ENCODE peak calls at places on chromosomes 11 and 22, in eight cellular contexts. One of them, this sample, is unnamed.

GRCh38 chr11:116507016-116507415 is 265.8 kb downstream of the BUD13 start:
- DNase-seq in astrocyte of the cerebellum: no peak
- DNase-seq in progenitor cell of endocrine pancreas: no peak
- DNase-seq in PC-3: no peak
- DNase-seq in transverse colon: no peak
- DNase-seq in fibroblast of the aortic adventitia: no peak
- DNase-seq in upper lobe of right lung: no peak
- DNase-seq in GM12865: no peak
- DNase-seq in this sample: peak; percentile 17

GRCh38 chr11:44727114-44727372 is 281 bp downstream of the TSPAN18 start:
- DNase-seq in astrocyte of the cerebellum: no peak
- DNase-seq in transverse colon: no peak
- DNase-seq in GM12865: no peak
- DNase-seq in PC-3: no peak
- DNase-seq in upper lobe of right lung: no peak
- DNase-seq in fibroblast of the aortic adventitia: no peak
- DNase-seq in progenitor cell of endocrine pancreas: no peak
- DNase-seq in this sample: peak; percentile 46

GRCh38 chr11:9260182-9261146 is 4.7 kb downstream of the DENND5A start:
- DNase-seq in upper lobe of right lung: no peak
- DNase-seq in astrocyte of the cerebellum: no peak
- DNase-seq in fibroblast of the aortic adventitia: no peak
- DNase-seq in PC-3: no peak
- DNase-seq in GM12865: peak; percentile 66
- DNase-seq in progenitor cell of endocrine pancreas: no peak
- DNase-seq in transverse colon: no peak
- DNase-seq in this sample: no peak

GRCh38 chr11:12411806-12412727 is 34.7 kb downstream of the PARVA start:
- DNase-seq in astrocyte of the cerebellum: peak; percentile 73
- DNase-seq in fibroblast of the aortic adventitia: peak; percentile 95
- DNase-seq in PC-3: peak; percentile 79
- DNase-seq in transverse colon: peak; percentile 69
- DNase-seq in upper lobe of right lung: no peak
- DNase-seq in GM12865: peak; percentile 62
- DNase-seq in progenitor cell of endocrine pancreas: peak; percentile 59
- DNase-seq in this sample: peak; percentile 82

GRCh38 chr11:92852946-92853345 is 116.5 kb upstream of the MTNR1B start:
- DNase-seq in transverse colon: peak; percentile 75
- DNase-seq in PC-3: no peak
- DNase-seq in fibroblast of the aortic adventitia: no peak
- DNase-seq in astrocyte of the cerebellum: no peak
- DNase-seq in progenitor cell of endocrine pancreas: no peak
- DNase-seq in GM12865: no peak
- DNase-seq in upper lobe of right lung: peak; percentile 64
- DNase-seq in this sample: no peak

GRCh38 chr22:17980638-17981051 is 43.7 kb downstream of the MICAL3 start:
- DNase-seq in transverse colon: peak; percentile 81
- DNase-seq in GM12865: peak; percentile 58
- DNase-seq in fibroblast of the aortic adventitia: no peak
- DNase-seq in PC-3: no peak
- DNase-seq in upper lobe of right lung: peak; percentile 70
- DNase-seq in astrocyte of the cerebellum: no peak
- DNase-seq in progenitor cell of endocrine pancreas: no peak
- DNase-seq in this sample: no peak

GRCh38 chr11:46238078-46238966 is 39.1 kb upstream of the CREB3L1 start:
- DNase-seq in progenitor cell of endocrine pancreas: peak; percentile 59
- DNase-seq in transverse colon: peak; percentile 73
- DNase-seq in upper lobe of right lung: peak; percentile 89
- DNase-seq in GM12865: no peak
- DNase-seq in PC-3: no peak
- DNase-seq in fibroblast of the aortic adventitia: peak; percentile 82
- DNase-seq in astrocyte of the cerebellum: no peak
- DNase-seq in this sample: peak; percentile 64

GRCh38 chr11:73218106-73218829 is at the start of gene P2RY2:
- DNase-seq in astrocyte of the cerebellum: no peak
- DNase-seq in upper lobe of right lung: peak; percentile 96
- DNase-seq in progenitor cell of endocrine pancreas: peak; percentile 57
- DNase-seq in PC-3: peak; percentile 81
- DNase-seq in transverse colon: peak; percentile 91
- DNase-seq in fibroblast of the aortic adventitia: no peak
- DNase-seq in GM12865: peak; percentile 32
- DNase-seq in this sample: peak; percentile 78

GRCh38 chr11:121416909-121417567 is 35.1 kb upstream of the SORL1 start:
- DNase-seq in astrocyte of the cerebellum: peak; percentile 99
- DNase-seq in upper lobe of right lung: peak; percentile 87
- DNase-seq in transverse colon: peak; percentile 88
- DNase-seq in PC-3: peak; percentile 98
- DNase-seq in GM12865: peak; percentile 90
- DNase-seq in fibroblast of the aortic adventitia: peak; percentile 94
- DNase-seq in progenitor cell of endocrine pancreas: no peak
- DNase-seq in this sample: no peak

GRCh38 chr11:105706025-105706530 is 96.2 kb downstream of the GRIA4 start:
- DNase-seq in progenitor cell of endocrine pancreas: no peak
- DNase-seq in GM12865: no peak
- DNase-seq in fibroblast of the aortic adventitia: no peak
- DNase-seq in PC-3: no peak
- DNase-seq in astrocyte of the cerebellum: no peak
- DNase-seq in upper lobe of right lung: no peak
- DNase-seq in transverse colon: no peak
- DNase-seq in this sample: no peak

GRCh38 chr22:36327922-36328551 is 59.7 kb downstream of the MYH9 start:
- DNase-seq in GM12865: no peak
- DNase-seq in fibroblast of the aortic adventitia: peak; percentile 72
- DNase-seq in upper lobe of right lung: no peak
- DNase-seq in progenitor cell of endocrine pancreas: no peak
- DNase-seq in transverse colon: no peak
- DNase-seq in astrocyte of the cerebellum: peak; percentile 59
- DNase-seq in PC-3: no peak
- DNase-seq in this sample: no peak

GRCh38 chr22:30266445-30267381 is at the start of gene OSM:
- DNase-seq in transverse colon: peak; percentile 74
- DNase-seq in fibroblast of the aortic adventitia: no peak
- DNase-seq in progenitor cell of endocrine pancreas: no peak
- DNase-seq in astrocyte of the cerebellum: no peak
- DNase-seq in upper lobe of right lung: peak; percentile 88
- DNase-seq in PC-3: no peak
- DNase-seq in GM12865: peak; percentile 69
- DNase-seq in this sample: no peak

GRCh38 chr22:36125994-36126531 is 34.5 kb downstream of the APOL3 start:
- DNase-seq in fibroblast of the aortic adventitia: no peak
- DNase-seq in PC-3: no peak
- DNase-seq in transverse colon: no peak
- DNase-seq in upper lobe of right lung: no peak
- DNase-seq in progenitor cell of endocrine pancreas: no peak
- DNase-seq in astrocyte of the cerebellum: no peak
- DNase-seq in GM12865: no peak
- DNase-seq in this sample: no peak

GRCh38 chr11:82858556-82859091 is 41.6 kb downstream of the PRCP start:
- DNase-seq in GM12865: no peak
- DNase-seq in transverse colon: no peak
- DNase-seq in PC-3: peak; percentile 98
- DNase-seq in progenitor cell of endocrine pancreas: no peak
- DNase-seq in fibroblast of the aortic adventitia: peak; percentile 82
- DNase-seq in astrocyte of the cerebellum: peak; percentile 37
- DNase-seq in upper lobe of right lung: no peak
- DNase-seq in this sample: no peak

GRCh38 chr11:44446996-44447771 is 118.3 kb upstream of the CD82 start:
- DNase-seq in fibroblast of the aortic adventitia: no peak
- DNase-seq in progenitor cell of endocrine pancreas: no peak
- DNase-seq in GM12865: no peak
- DNase-seq in transverse colon: no peak
- DNase-seq in PC-3: no peak
- DNase-seq in astrocyte of the cerebellum: no peak
- DNase-seq in upper lobe of right lung: no peak
- DNase-seq in this sample: no peak

DNA sequence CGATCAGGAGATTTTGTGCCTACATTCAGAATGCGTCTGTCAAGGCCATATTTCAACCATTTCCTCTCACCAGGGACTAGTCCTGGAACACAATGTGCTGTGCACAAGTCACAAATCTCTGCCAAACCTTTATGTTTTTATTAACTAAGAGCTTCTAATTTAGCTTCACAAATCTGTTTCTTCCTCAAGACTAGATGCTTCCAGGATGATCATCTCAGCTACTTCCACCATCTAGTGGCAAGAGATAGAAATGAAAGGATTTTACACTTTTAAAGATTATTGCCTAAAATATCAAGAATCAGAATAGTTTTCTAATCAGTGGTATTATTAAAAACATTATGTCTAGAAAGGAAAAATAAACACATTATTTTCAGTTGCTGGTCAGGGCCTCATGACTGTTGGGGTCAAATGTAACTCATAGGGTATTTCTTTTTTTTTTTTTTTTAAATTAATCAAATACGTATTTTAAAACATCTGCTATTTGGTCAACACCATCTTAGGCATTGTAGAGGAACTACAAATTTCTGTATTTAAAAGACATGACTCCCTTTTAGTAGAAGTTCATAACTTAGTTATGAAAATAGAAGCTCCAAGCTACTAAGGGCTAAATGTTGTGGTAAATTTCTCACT is 1102.6 kb downstream of the DLG2 start:
- DNase-seq in astrocyte of the cerebellum: peak; percentile 4
- DNase-seq in PC-3: peak; percentile 57
- DNase-seq in progenitor cell of endocrine pancreas: no peak
- DNase-seq in fibroblast of the aortic adventitia: peak; percentile 76
- DNase-seq in GM12865: peak; percentile 10
- DNase-seq in upper lobe of right lung: no peak
- DNase-seq in transverse colon: no peak
- DNase-seq in this sample: no peak
- TF ChIP-seq CTCF in astrocyte of the cerebellum: peak; percentile 59
- TF ChIP-seq CTCF in PC-3: peak; percentile 72
- TF ChIP-seq CTCF in progenitor cell of endocrine pancreas: peak; percentile 62
- TF ChIP-seq CTCF in fibroblast of the aortic adventitia: peak; percentile 66
- TF ChIP-seq CTCF in GM12865: no peak
- TF ChIP-seq CTCF in upper lobe of right lung: peak; percentile 36
- TF ChIP-seq CTCF in transverse colon: no peak
- TF ChIP-seq CTCF in this sample: peak; percentile 61

DNA sequence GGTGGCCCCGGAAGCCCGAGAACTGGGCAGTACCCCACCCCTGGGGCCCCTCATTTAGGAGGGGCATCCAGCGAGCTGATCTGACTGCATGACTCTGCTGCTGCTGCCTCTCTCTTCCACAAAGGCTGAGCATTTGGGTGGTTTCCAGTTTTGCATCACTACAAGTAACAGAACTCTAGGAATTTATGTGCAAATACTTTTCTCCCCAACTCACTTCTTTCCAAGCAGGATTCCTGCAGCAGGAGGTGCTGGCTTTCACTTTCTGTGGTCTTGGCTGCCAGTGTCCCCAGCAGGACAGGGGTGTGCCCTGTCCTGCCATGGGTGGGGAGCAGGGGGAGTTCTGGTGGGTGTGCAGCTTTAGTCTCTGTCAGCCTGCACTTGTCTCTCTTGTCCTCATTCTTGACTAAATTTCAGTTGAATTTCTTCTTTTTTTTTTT is 21.2 kb downstream of the UPB1 start:
- DNase-seq in GM12865: peak; percentile 64
- DNase-seq in astrocyte of the cerebellum: peak; percentile 86
- DNase-seq in upper lobe of right lung: no peak
- DNase-seq in transverse colon: no peak
- DNase-seq in fibroblast of the aortic adventitia: peak; percentile 94
- DNase-seq in progenitor cell of endocrine pancreas: no peak
- DNase-seq in PC-3: peak; percentile 16
- DNase-seq in this sample: no peak
- TF ChIP-seq CTCF in GM12865: no peak
- TF ChIP-seq CTCF in astrocyte of the cerebellum: peak; percentile 4
- TF ChIP-seq CTCF in upper lobe of right lung: no peak
- TF ChIP-seq CTCF in transverse colon: no peak
- TF ChIP-seq CTCF in fibroblast of the aortic adventitia: peak; percentile 23
- TF ChIP-seq CTCF in progenitor cell of endocrine pancreas: no peak
- TF ChIP-seq CTCF in PC-3: no peak
- TF ChIP-seq CTCF in this sample: no peak

DNA sequence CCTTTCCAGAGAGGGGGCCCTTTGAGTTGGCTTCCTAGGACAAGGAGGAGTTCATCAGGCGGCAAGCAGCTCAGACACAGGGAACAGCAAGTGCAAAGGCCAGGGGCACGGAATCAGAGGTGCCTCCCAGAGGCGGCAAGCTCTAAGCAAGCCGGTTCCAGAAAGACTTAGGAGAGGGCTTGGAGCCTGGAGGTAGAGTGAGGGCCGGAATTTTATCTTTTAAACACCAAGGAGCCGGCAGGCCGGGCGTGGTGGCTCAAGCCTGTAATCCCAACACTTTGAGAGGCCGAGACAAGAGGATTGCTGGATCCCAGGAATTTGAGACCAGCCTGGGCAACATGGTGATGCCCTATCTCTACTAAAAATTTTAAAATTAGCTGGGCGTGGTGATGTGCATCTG is 26.6 kb downstream of the FADD start:
- DNase-seq in upper lobe of right lung: no peak
- DNase-seq in progenitor cell of endocrine pancreas: no peak
- DNase-seq in astrocyte of the cerebellum: no peak
- DNase-seq in PC-3: no peak
- DNase-seq in transverse colon: no peak
- DNase-seq in GM12865: no peak
- DNase-seq in fibroblast of the aortic adventitia: no peak
- DNase-seq in this sample: no peak
- TF ChIP-seq CTCF in upper lobe of right lung: no peak
- TF ChIP-seq CTCF in progenitor cell of endocrine pancreas: no peak
- TF ChIP-seq CTCF in astrocyte of the cerebellum: no peak
- TF ChIP-seq CTCF in PC-3: no peak
- TF ChIP-seq CTCF in transverse colon: no peak
- TF ChIP-seq CTCF in GM12865: no peak
- TF ChIP-seq CTCF in fibroblast of the aortic adventitia: no peak
- TF ChIP-seq CTCF in this sample: no peak

GRCh38 chr22:22498267-22498666 is 10.3 kb downstream of the ZNF280B start:
- DNase-seq in transverse colon: no peak
- DNase-seq in astrocyte of the cerebellum: no peak
- DNase-seq in PC-3: no peak
- DNase-seq in fibroblast of the aortic adventitia: no peak
- DNase-seq in progenitor cell of endocrine pancreas: no peak
- DNase-seq in GM12865: no peak
- DNase-seq in upper lobe of right lung: no peak
- DNase-seq in this sample: no peak
- TF ChIP-seq CTCF in transverse colon: no peak
- TF ChIP-seq CTCF in astrocyte of the cerebellum: no peak
- TF ChIP-seq CTCF in PC-3: no peak
- TF ChIP-seq CTCF in fibroblast of the aortic adventitia: no peak
- TF ChIP-seq CTCF in progenitor cell of endocrine pancreas: no peak
- TF ChIP-seq CTCF in GM12865: no peak
- TF ChIP-seq CTCF in upper lobe of right lung: no peak
- TF ChIP-seq CTCF in this sample: no peak

GRCh38 chr11:94767701-94768601 is at the start of gene AMOTL1:
- DNase-seq in fibroblast of the aortic adventitia: peak; percentile 74
- DNase-seq in transverse colon: peak; percentile 75
- DNase-seq in astrocyte of the cerebellum: peak; percentile 47
- DNase-seq in progenitor cell of endocrine pancreas: peak; percentile 76
- DNase-seq in GM12865: no peak
- DNase-seq in PC-3: peak; percentile 96
- DNase-seq in upper lobe of right lung: peak; percentile 97
- DNase-seq in this sample: peak; percentile 65
- TF ChIP-seq CTCF in fibroblast of the aortic adventitia: no peak
- TF ChIP-seq CTCF in transverse colon: no peak
- TF ChIP-seq CTCF in astrocyte of the cerebellum: no peak
- TF ChIP-seq CTCF in progenitor cell of endocrine pancreas: peak; percentile 12
- TF ChIP-seq CTCF in GM12865: no peak
- TF ChIP-seq CTCF in PC-3: peak; percentile 41
- TF ChIP-seq CTCF in upper lobe of right lung: peak; percentile 15
- TF ChIP-seq CTCF in this sample: no peak

GRCh38 chr11:50423208-50423607 is 390.5 kb downstream of the OR4C45 start:
- DNase-seq in astrocyte of the cerebellum: no peak
- DNase-seq in GM12865: no peak
- DNase-seq in progenitor cell of endocrine pancreas: no peak
- DNase-seq in PC-3: no peak
- DNase-seq in transverse colon: no peak
- DNase-seq in fibroblast of the aortic adventitia: no peak
- DNase-seq in upper lobe of right lung: no peak
- DNase-seq in this sample: no peak
- TF ChIP-seq CTCF in astrocyte of the cerebellum: no peak
- TF ChIP-seq CTCF in GM12865: no peak
- TF ChIP-seq CTCF in progenitor cell of endocrine pancreas: no peak
- TF ChIP-seq CTCF in PC-3: peak; percentile 20
- TF ChIP-seq CTCF in transverse colon: no peak
- TF ChIP-seq CTCF in fibroblast of the aortic adventitia: no peak
- TF ChIP-seq CTCF in upper lobe of right lung: no peak
- TF ChIP-seq CTCF in this sample: peak; percentile 11